ENCODE peak calls at places on chromosomes 13 and 19, in nine cellular contexts. A is uterus; V is prostate gland; P is stomach; B is aorta; N is pancreas; Z is CD4-positive, alpha-beta memory T cell; W is keratinocyte; X is GM06990. G is an unnamed sample. For H3K27me3, the result is how much of the 10 kb centered on the place peaks cover.

GRCh38 chr19:18650468-18651001 is 13.7 kb downstream of the KLHL26 start:
- DNase-seq in W (no peak), Z (no peak), V (no peak), B (peak), A (peak), X (no peak), N (no peak), P (peak), G (peak)

GRCh38 chr19:18164072-18164471 is 9.5 kb upstream of the IFI30 start:
- DNase-seq in A (no peak), V (no peak), X (no peak), Z (no peak), P (no peak), N (no peak), W (no peak), B (no peak), G (no peak)

GRCh38 chr13:99357920-99358319 is 50.7 kb upstream of the GPR183 start:
- DNase-seq in X (no peak), N (no peak), V (no peak), A (no peak), P (no peak), B (no peak), Z (no peak), W (no peak), G (no peak)

GRCh38 chr19:33902802-33903488 is 106.3 kb downstream of the KCTD15 start:
- DNase-seq in A (no peak), P (no peak), N (no peak), W (no peak), B (no peak), Z (no peak), V (no peak), X (no peak), G (no peak)

GRCh38 chr19:7670150-7670784 is 1.4 kb downstream of the RETN start:
- DNase-seq in Z (peak), W (no peak), B (no peak), P (no peak), V (no peak), A (no peak), N (no peak), X (no peak), G (no peak)

GRCh38 chr13:31154939-31155338 is 6.8 kb downstream of the HSPH1 start:
- DNase-seq in Z (no peak), N (no peak), W (no peak), A (no peak), V (no peak), P (no peak), X (no peak), B (no peak), G (no peak)

GRCh38 chr19:1382250-1382649 is 1.5 kb upstream of the NDUFS7 start:
- DNase-seq in W (no peak), B (no peak), Z (no peak), V (no peak), N (no peak), A (no peak), P (no peak), X (no peak), G (no peak)

GRCh38 chr19:48490980-48491792 is 20.4 kb downstream of the LMTK3 start:
- DNase-seq in P (peak), Z (peak), A (peak), X (peak), W (no peak), B (no peak), V (no peak), N (peak), G (no peak)

GRCh38 chr13:71865858-71866172 is 1.2 kb downstream of the DACH1 start:
- DNase-seq in V (no peak), Z (no peak), A (peak), B (peak), P (no peak), W (no peak), N (no peak), X (no peak), G (peak)

GRCh38 chr19:29285878-29286277 is 72.9 kb upstream of the UQCRFS1 start:
- DNase-seq in Z (no peak), A (peak), V (no peak), B (no peak), P (no peak), N (no peak), W (no peak), X (no peak), G (no peak)

GRCh38 chr19:35963514-35963913 is 27.3 kb downstream of the LRFN3 start:
- DNase-seq in B (no peak), N (peak), A (no peak), X (no peak), P (no peak), V (no peak), W (no peak), Z (peak), G (no peak)

GRCh38 chr13:102814793-102815192 is 15.9 kb downstream of the BIVM start:
- DNase-seq in P (no peak), X (no peak), W (no peak), B (no peak), V (no peak), Z (no peak), N (no peak), A (no peak), G (no peak)

GRCh38 chr13:48626077-48626449 is 27.7 kb upstream of the CYSLTR2 start:
- DNase-seq in B (no peak), Z (no peak), A (no peak), W (no peak), P (no peak), V (no peak), N (no peak), X (no peak), G (no peak)

GRCh38 chr19:21138130-21138529 is 3.7 kb upstream of the ZNF431 start:
- DNase-seq in N (no peak), W (no peak), A (no peak), Z (no peak), P (no peak), X (no peak), V (no peak), B (no peak), G (no peak)

GRCh38 chr13:21696865-21697448 is 26.1 kb downstream of the FGF9 start:
- DNase-seq in W (no peak), N (no peak), V (no peak), P (no peak), X (no peak), B (no peak), Z (no peak), A (no peak), G (no peak)

GRCh38 chr13:20391597-20392452 is 133.8 kb downstream of the CRYL1 start:
- DNase-seq in X (no peak), N (no peak), A (no peak), V (no peak), B (no peak), P (no peak), W (no peak), Z (no peak), G (no peak)

GRCh38 chr19:49949735-49950589 is 11.0 kb downstream of the SIGLEC11 start:
- DNase-seq in V (no peak), A (no peak), N (peak), Z (no peak), P (no peak), W (no peak), B (peak), X (no peak), G (no peak)

GRCh38 chr19:633786-634639 is 676 bp upstream of the POLRMT start:
- DNase-seq in X (no peak), W (no peak), V (no peak), Z (no peak), N (no peak), B (no peak), A (no peak), P (no peak), G (no peak)

GRCh38 chr13:105410602-105411001 is 1124.9 kb downstream of the EFNB2 start:
- DNase-seq in V (peak), B (peak), P (peak), Z (no peak), W (no peak), X (peak), N (peak), A (peak), G (peak)

GRCh38 chr13:27442071-27442647 is 8.2 kb downstream of the MTIF3 start:
- DNase-seq in A (no peak), Z (peak), X (no peak), B (no peak), P (no peak), N (no peak), W (no peak), V (no peak), G (no peak)

GRCh38 chr19:31340059-31341025 is 8.9 kb downstream of the TSHZ3 start:
- DNase-seq in X (no peak), A (peak), Z (peak), N (no peak), P (no peak), W (no peak), B (no peak), V (peak), G (no peak)

GRCh38 chr19:751501-752341 is 809 bp downstream of the MISP start:
- DNase-seq in N (no peak), P (peak), W (no peak), B (peak), X (no peak), Z (no peak), V (no peak), A (no peak), G (no peak)

DNA sequence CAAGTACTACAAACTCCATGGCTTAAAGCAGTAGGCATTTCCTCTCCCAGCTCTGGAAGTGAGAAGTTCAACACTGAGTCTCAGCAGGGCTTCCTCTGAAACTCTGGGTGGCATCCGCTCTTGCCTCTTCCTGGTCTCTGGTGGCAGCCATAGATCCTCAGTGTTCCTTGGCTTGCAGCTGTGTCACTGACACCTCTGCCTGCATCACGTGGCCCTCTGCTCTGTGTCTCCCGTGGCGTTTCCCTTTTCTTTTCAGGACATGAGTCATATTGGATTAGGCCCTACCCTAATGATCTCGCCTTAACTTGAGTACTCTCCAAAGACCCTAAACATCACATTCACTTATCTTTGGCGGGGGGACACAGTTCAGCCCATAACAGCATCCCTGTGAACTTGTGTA is 466.7 kb downstream of the MYO16 start:
- DNase-seq in A (no peak), V (no peak), W (no peak), N (no peak), X (no peak), P (no peak), Z (no peak), B (no peak), G (no peak)
- H3K27me3 ChIP-seq in A (under half), V (under half), W (under half), N (under half), X (under half), P (under half), Z (under half), B (under half), G (under half)

DNA sequence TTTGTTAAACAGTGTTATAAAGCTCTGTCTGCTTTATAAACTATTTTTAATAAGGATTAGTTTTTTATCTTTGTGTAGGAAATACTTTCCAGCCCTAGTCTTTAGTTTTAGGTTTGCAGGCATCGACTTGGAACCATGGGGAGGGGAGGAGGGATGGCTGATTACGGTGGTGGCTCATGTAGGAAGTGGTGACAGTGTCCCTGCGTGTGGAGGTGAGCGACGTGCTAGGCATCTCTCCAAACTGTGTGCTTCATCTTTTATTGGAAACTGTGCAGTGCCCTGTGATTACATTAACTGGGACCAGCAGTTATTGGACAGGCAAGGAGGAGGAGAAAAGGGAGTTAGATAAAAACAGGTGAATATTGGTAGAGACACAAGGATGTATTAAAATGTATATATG is 203.8 kb downstream of the ATP8A2 start:
- DNase-seq in X (no peak), A (no peak), P (no peak), W (no peak), B (no peak), Z (no peak), V (peak), N (no peak), G (no peak)
- H3K27me3 ChIP-seq in X (under half), A (under half), P (under half), W (under half), B (under half), Z (under half), V (under half), N (under half), G (under half)

GRCh38 chr13:86882835-86883234 is 788.3 kb upstream of the SLITRK5 start:
- DNase-seq in V (no peak), A (no peak), Z (no peak), W (no peak), N (no peak), X (no peak), P (no peak), B (no peak), G (no peak)
- H3K27me3 ChIP-seq in V (under half), A (under half), Z (under half), W (under half), N (under half), X (under half), P (under half), B (under half), G (under half)

GRCh38 chr13:26011996-26012688 is 39.7 kb downstream of the SHISA2 start:
- DNase-seq in X (no peak), Z (peak), P (no peak), B (no peak), V (no peak), A (no peak), W (no peak), N (no peak), G (no peak)
- H3K27me3 ChIP-seq in X (under half), Z (under half), P (under half), B (under half), V (under half), A (under half), W (under half), N (under half), G (under half)

DNA sequence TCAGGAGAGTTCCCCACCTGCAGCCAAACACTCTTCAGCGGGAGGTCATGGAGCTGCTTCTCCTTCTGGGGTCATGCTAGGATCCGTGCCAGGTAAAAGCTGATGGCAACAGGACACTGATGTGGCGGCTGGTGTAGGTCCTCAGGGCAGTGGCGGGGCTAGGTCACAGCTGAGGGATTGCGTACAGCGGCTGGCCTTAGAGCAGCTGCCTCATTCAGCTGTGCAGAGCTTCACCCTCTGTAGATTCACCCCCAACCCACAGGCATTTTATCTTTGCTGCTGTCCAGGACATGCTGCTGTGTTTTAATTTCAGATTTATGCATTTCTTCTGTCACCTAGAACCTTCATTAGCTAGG is 2.3 kb downstream of the MCF2L start:
- DNase-seq in Z (no peak), X (no peak), N (peak), P (no peak), W (no peak), A (no peak), V (no peak), B (peak), G (peak)
- H3K27me3 ChIP-seq in Z (under half), X (under half), N (under half), P (under half), W (under half), A (under half), V (under half), B (under half), G (half or more)

GRCh38 chr19:3285647-3286176 is 61.3 kb downstream of the CELF5 start:
- DNase-seq in B (no peak), V (no peak), N (peak), Z (peak), P (no peak), X (peak), W (no peak), A (no peak), G (no peak)
- H3K27me3 ChIP-seq in B (under half), V (under half), N (under half), Z (under half), P (half or more), X (under half), W (under half), A (under half), G (under half)

GRCh38 chr19:4284974-4285373 is 5.9 kb downstream of the SHD start:
- DNase-seq in N (no peak), A (no peak), W (no peak), V (no peak), B (no peak), Z (no peak), X (no peak), P (no peak), G (no peak)
- H3K27me3 ChIP-seq in N (under half), A (under half), W (under half), V (under half), B (under half), Z (under half), X (under half), P (half or more), G (under half)

GRCh38 chr19:11693505-11694499 is 44.9 kb downstream of the ZNF823 start:
- DNase-seq in A (no peak), P (no peak), W (peak), N (no peak), X (no peak), V (no peak), Z (no peak), B (no peak), G (no peak)

GRCh38 chr19:11697284-11697855 is 41.4 kb downstream of the ZNF823 start:
- DNase-seq in B (no peak), A (no peak), V (no peak), Z (no peak), P (no peak), X (no peak), W (no peak), N (no peak), G (no peak)

GRCh38 chr19:11698231-11698630 is 40.5 kb downstream of the ZNF823 start:
- DNase-seq in Z (no peak), A (no peak), W (no peak), P (no peak), V (no peak), X (no peak), B (no peak), N (no peak), G (no peak)

GRCh38 chr19:11694533-11695439 is 44.0 kb downstream of the ZNF823 start:
- DNase-seq in P (peak), X (peak), V (peak), A (peak), N (peak), B (peak), W (peak), Z (peak), G (peak)

GRCh38 chr19:11692127-11692790 is 46.5 kb downstream of the ZNF823 start:
- DNase-seq in P (no peak), X (no peak), A (no peak), Z (no peak), V (no peak), N (no peak), W (no peak), B (no peak), G (no peak)
- H3K27me3 ChIP-seq in P (under half), X (under half), A (under half), Z (under half), V (under half), N (under half), W (under half), B (under half), G (under half)

G was measured in psoas muscle.